ENCODE peak calls at places on chromosomes 13 and 19, in eight cellular contexts. One of them, this sample, is unnamed.

GRCh38 chr19:38792250-38793111 is 3.5 kb downstream of the LGALS7B start:
- DNase-seq in left ventricle myocardium inferior: peak; percentile 60
- DNase-seq in thoracic aorta: no peak
- DNase-seq in ascending aorta: no peak
- DNase-seq in mammary epithelial cell: no peak
- DNase-seq in sigmoid colon: peak; percentile 73
- DNase-seq in esophagus squamous epithelium: no peak
- DNase-seq in NT2/D1: no peak
- DNase-seq in this sample: peak; percentile 35

GRCh38 chr19:2933490-2933910 is 11.3 kb downstream of the ZNF77 start:
- DNase-seq in esophagus squamous epithelium: no peak
- DNase-seq in ascending aorta: no peak
- DNase-seq in left ventricle myocardium inferior: no peak
- DNase-seq in NT2/D1: no peak
- DNase-seq in sigmoid colon: no peak
- DNase-seq in thoracic aorta: no peak
- DNase-seq in mammary epithelial cell: no peak
- DNase-seq in this sample: no peak

GRCh38 chr19:56980864-56981263 is 138.9 kb upstream of the USP29 start:
- DNase-seq in sigmoid colon: no peak
- DNase-seq in esophagus squamous epithelium: no peak
- DNase-seq in mammary epithelial cell: no peak
- DNase-seq in NT2/D1: no peak
- DNase-seq in thoracic aorta: no peak
- DNase-seq in left ventricle myocardium inferior: no peak
- DNase-seq in ascending aorta: no peak
- DNase-seq in this sample: no peak

GRCh38 chr13:97490702-97491307 is 56.8 kb downstream of the RAP2A start:
- DNase-seq in mammary epithelial cell: no peak
- DNase-seq in NT2/D1: no peak
- DNase-seq in left ventricle myocardium inferior: no peak
- DNase-seq in ascending aorta: no peak
- DNase-seq in thoracic aorta: no peak
- DNase-seq in esophagus squamous epithelium: no peak
- DNase-seq in sigmoid colon: no peak
- DNase-seq in this sample: no peak

GRCh38 chr13:104086205-104086604 is 1020.0 kb upstream of the SLC10A2 start:
- DNase-seq in ascending aorta: no peak
- DNase-seq in mammary epithelial cell: no peak
- DNase-seq in left ventricle myocardium inferior: no peak
- DNase-seq in NT2/D1: no peak
- DNase-seq in esophagus squamous epithelium: no peak
- DNase-seq in thoracic aorta: no peak
- DNase-seq in sigmoid colon: no peak
- DNase-seq in this sample: no peak

GRCh38 chr13:80132741-80133601 is 208.0 kb downstream of the SPRY2 start:
- DNase-seq in sigmoid colon: peak; percentile 70
- DNase-seq in ascending aorta: no peak
- DNase-seq in mammary epithelial cell: peak; percentile 15
- DNase-seq in left ventricle myocardium inferior: peak; percentile 47
- DNase-seq in thoracic aorta: peak; percentile 38
- DNase-seq in NT2/D1: no peak
- DNase-seq in esophagus squamous epithelium: no peak
- DNase-seq in this sample: no peak

GRCh38 chr19:2315818-2316353 is 7.9 kb upstream of the LINGO3 start:
- DNase-seq in esophagus squamous epithelium: no peak
- DNase-seq in sigmoid colon: peak; percentile 85
- DNase-seq in NT2/D1: peak; percentile 39
- DNase-seq in ascending aorta: peak; percentile 50
- DNase-seq in left ventricle myocardium inferior: peak; percentile 61
- DNase-seq in thoracic aorta: no peak
- DNase-seq in mammary epithelial cell: no peak
- DNase-seq in this sample: no peak

GRCh38 chr13:97429681-97430081 is 4.3 kb upstream of the RAP2A start:
- DNase-seq in NT2/D1: no peak
- DNase-seq in ascending aorta: no peak
- DNase-seq in thoracic aorta: no peak
- DNase-seq in esophagus squamous epithelium: no peak
- DNase-seq in sigmoid colon: no peak
- DNase-seq in mammary epithelial cell: no peak
- DNase-seq in left ventricle myocardium inferior: no peak
- DNase-seq in this sample: no peak

GRCh38 chr19:18875726-18876125 is 20.2 kb downstream of the CERS1 start:
- DNase-seq in NT2/D1: no peak
- DNase-seq in left ventricle myocardium inferior: no peak
- DNase-seq in thoracic aorta: no peak
- DNase-seq in mammary epithelial cell: no peak
- DNase-seq in sigmoid colon: no peak
- DNase-seq in ascending aorta: no peak
- DNase-seq in esophagus squamous epithelium: no peak
- DNase-seq in this sample: no peak

GRCh38 chr13:80712026-80712425 is 371.1 kb upstream of the SPRY2 start:
- DNase-seq in NT2/D1: no peak
- DNase-seq in left ventricle myocardium inferior: no peak
- DNase-seq in sigmoid colon: no peak
- DNase-seq in esophagus squamous epithelium: no peak
- DNase-seq in thoracic aorta: no peak
- DNase-seq in mammary epithelial cell: no peak
- DNase-seq in ascending aorta: no peak
- DNase-seq in this sample: no peak

GRCh38 chr19:9352505-9352904 is 10.3 kb upstream of the ZNF177 start:
- DNase-seq in NT2/D1: no peak
- DNase-seq in esophagus squamous epithelium: no peak
- DNase-seq in left ventricle myocardium inferior: no peak
- DNase-seq in mammary epithelial cell: no peak
- DNase-seq in thoracic aorta: no peak
- DNase-seq in ascending aorta: no peak
- DNase-seq in sigmoid colon: no peak
- DNase-seq in this sample: no peak

GRCh38 chr13:19591864-19592263 is 30.5 kb upstream of the TPTE2 start:
- DNase-seq in mammary epithelial cell: no peak
- DNase-seq in ascending aorta: no peak
- DNase-seq in left ventricle myocardium inferior: no peak
- DNase-seq in esophagus squamous epithelium: no peak
- DNase-seq in NT2/D1: no peak
- DNase-seq in sigmoid colon: no peak
- DNase-seq in thoracic aorta: no peak
- DNase-seq in this sample: no peak

GRCh38 chr19:29806098-29806866 is 5.5 kb upstream of the CCNE1 start:
- DNase-seq in esophagus squamous epithelium: no peak
- DNase-seq in thoracic aorta: no peak
- DNase-seq in NT2/D1: no peak
- DNase-seq in left ventricle myocardium inferior: peak; percentile 67
- DNase-seq in mammary epithelial cell: no peak
- DNase-seq in ascending aorta: no peak
- DNase-seq in sigmoid colon: peak; percentile 67
- DNase-seq in this sample: no peak

GRCh38 chr13:94657167-94657566 is 55.2 kb downstream of the SOX21 start:
- DNase-seq in mammary epithelial cell: peak; percentile 50
- DNase-seq in ascending aorta: no peak
- DNase-seq in left ventricle myocardium inferior: no peak
- DNase-seq in esophagus squamous epithelium: no peak
- DNase-seq in sigmoid colon: no peak
- DNase-seq in thoracic aorta: no peak
- DNase-seq in NT2/D1: no peak
- DNase-seq in this sample: no peak

GRCh38 chr13:102771298-102772041 is 2.1 kb downstream of the TEX30 start:
- DNase-seq in left ventricle myocardium inferior: no peak
- DNase-seq in ascending aorta: no peak
- DNase-seq in esophagus squamous epithelium: no peak
- DNase-seq in mammary epithelial cell: no peak
- DNase-seq in NT2/D1: no peak
- DNase-seq in thoracic aorta: no peak
- DNase-seq in sigmoid colon: no peak
- DNase-seq in this sample: no peak

GRCh38 chr19:52296400-52296772 is 583 bp upstream of the ZNF480 start:
- DNase-seq in mammary epithelial cell: no peak
- DNase-seq in thoracic aorta: no peak
- DNase-seq in ascending aorta: no peak
- DNase-seq in left ventricle myocardium inferior: no peak
- DNase-seq in NT2/D1: no peak
- DNase-seq in esophagus squamous epithelium: no peak
- DNase-seq in sigmoid colon: no peak
- DNase-seq in this sample: no peak

GRCh38 chr13:45490068-45490467 is 25.3 kb downstream of the COG3 start:
- DNase-seq in NT2/D1: no peak
- DNase-seq in esophagus squamous epithelium: no peak
- DNase-seq in mammary epithelial cell: no peak
- DNase-seq in sigmoid colon: no peak
- DNase-seq in ascending aorta: no peak
- DNase-seq in left ventricle myocardium inferior: no peak
- DNase-seq in thoracic aorta: no peak
- DNase-seq in this sample: peak; percentile 21

GRCh38 chr13:51767100-51767499 is 36.9 kb downstream of the DHRS12 start:
- DNase-seq in left ventricle myocardium inferior: no peak
- DNase-seq in thoracic aorta: no peak
- DNase-seq in ascending aorta: no peak
- DNase-seq in esophagus squamous epithelium: no peak
- DNase-seq in NT2/D1: no peak
- DNase-seq in sigmoid colon: no peak
- DNase-seq in mammary epithelial cell: no peak
- DNase-seq in this sample: no peak

GRCh38 chr13:100454876-100455275 is 133.7 kb downstream of the GGACT start:
- DNase-seq in NT2/D1: no peak
- DNase-seq in thoracic aorta: no peak
- DNase-seq in ascending aorta: no peak
- DNase-seq in sigmoid colon: no peak
- DNase-seq in mammary epithelial cell: peak; percentile 63
- DNase-seq in left ventricle myocardium inferior: no peak
- DNase-seq in esophagus squamous epithelium: no peak
- DNase-seq in this sample: no peak

DNA sequence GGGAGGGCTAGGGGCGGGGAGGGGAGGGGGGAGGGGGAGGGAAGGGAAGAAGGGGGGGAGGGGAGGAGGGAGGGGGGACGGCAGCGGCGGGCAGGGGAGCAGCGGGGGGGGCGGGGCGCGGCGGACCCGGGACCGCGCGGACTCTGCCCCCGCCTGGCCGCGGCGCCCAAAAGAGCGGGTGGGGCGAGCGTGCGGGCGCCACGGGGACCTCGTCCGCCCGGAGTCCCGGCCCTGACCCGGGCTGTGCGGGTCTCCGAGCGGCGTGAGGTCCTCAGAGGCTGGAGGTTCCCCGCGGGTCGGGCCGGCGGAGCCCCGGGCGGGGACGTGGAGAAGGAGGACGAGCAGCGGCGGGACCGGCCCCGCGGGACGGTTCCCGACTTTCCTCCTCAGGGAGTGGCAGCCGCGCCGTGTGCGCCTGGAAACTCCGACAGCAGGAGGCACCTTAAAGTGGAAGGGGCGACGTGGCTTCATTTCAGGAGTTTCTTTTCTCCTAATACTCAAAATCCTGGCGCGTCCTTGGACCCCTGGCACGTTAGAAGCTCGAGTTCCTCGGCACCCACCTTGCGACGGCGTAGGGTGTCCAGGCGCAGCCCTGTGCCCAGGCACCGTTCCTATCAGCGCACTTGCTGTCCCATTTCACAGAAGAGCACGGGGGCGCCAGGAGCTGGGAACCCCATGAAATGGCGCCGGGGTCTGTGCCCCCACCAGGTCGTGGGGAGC is 518 bp upstream of the PLPP2 start:
- DNase-seq in ascending aorta: no peak
- DNase-seq in left ventricle myocardium inferior: no peak
- DNase-seq in NT2/D1: no peak
- DNase-seq in sigmoid colon: peak; percentile 59
- DNase-seq in mammary epithelial cell: no peak
- DNase-seq in thoracic aorta: no peak
- DNase-seq in esophagus squamous epithelium: no peak
- DNase-seq in this sample: no peak
- H3K4me1 ChIP-seq in ascending aorta: peaks cover 7% of the 10 kb centered on the region
- H3K4me1 ChIP-seq in left ventricle myocardium inferior: peaks cover 43% of the 10 kb centered on the region
- H3K4me1 ChIP-seq in NT2/D1: peaks cover 31% of the 10 kb centered on the region
- H3K4me1 ChIP-seq in sigmoid colon: no peaks in the 10 kb centered on the region
- H3K4me1 ChIP-seq in mammary epithelial cell: peaks cover 22% of the 10 kb centered on the region
- H3K4me1 ChIP-seq in thoracic aorta: no peaks in the 10 kb centered on the region
- H3K4me1 ChIP-seq in esophagus squamous epithelium: peaks cover 22% of the 10 kb centered on the region
- H3K4me1 ChIP-seq in this sample: peaks cover 6% of the 10 kb centered on the region

DNA sequence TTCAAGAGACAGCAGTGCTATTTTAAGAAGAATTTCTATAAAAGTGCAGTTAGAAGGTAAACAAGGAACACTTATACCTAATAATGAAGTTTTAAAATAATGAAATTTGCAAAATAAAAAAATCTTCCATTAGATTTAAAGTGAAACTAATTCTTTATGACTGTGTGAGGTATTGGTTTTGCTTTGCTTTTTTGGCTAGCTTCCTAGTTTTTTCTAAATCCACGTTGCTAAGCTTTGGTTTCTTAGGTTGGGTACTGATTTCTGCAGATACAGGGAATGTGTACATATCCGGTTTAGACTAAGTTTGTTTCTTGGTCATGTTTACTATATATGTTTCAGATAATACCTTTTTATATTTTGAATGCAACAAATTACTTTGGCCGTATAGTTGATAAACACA is 59.8 kb downstream of the SLC7A9 start:
- DNase-seq in sigmoid colon: no peak
- DNase-seq in NT2/D1: no peak
- DNase-seq in ascending aorta: no peak
- DNase-seq in mammary epithelial cell: no peak
- DNase-seq in esophagus squamous epithelium: no peak
- DNase-seq in thoracic aorta: no peak
- DNase-seq in left ventricle myocardium inferior: no peak
- DNase-seq in this sample: no peak
- H3K4me1 ChIP-seq in sigmoid colon: no peaks in the 10 kb centered on the region
- H3K4me1 ChIP-seq in NT2/D1: no peaks in the 10 kb centered on the region
- H3K4me1 ChIP-seq in ascending aorta: no peaks in the 10 kb centered on the region
- H3K4me1 ChIP-seq in mammary epithelial cell: no peaks in the 10 kb centered on the region
- H3K4me1 ChIP-seq in esophagus squamous epithelium: no peaks in the 10 kb centered on the region
- H3K4me1 ChIP-seq in thoracic aorta: no peaks in the 10 kb centered on the region
- H3K4me1 ChIP-seq in left ventricle myocardium inferior: no peaks in the 10 kb centered on the region
- H3K4me1 ChIP-seq in this sample: no peaks in the 10 kb centered on the region

GRCh38 chr13:84528408-84529055 is 646.3 kb upstream of the SLITRK1 start:
- DNase-seq in ascending aorta: no peak
- DNase-seq in sigmoid colon: no peak
- DNase-seq in thoracic aorta: no peak
- DNase-seq in mammary epithelial cell: no peak
- DNase-seq in left ventricle myocardium inferior: no peak
- DNase-seq in NT2/D1: no peak
- DNase-seq in esophagus squamous epithelium: no peak
- DNase-seq in this sample: no peak

DNA sequence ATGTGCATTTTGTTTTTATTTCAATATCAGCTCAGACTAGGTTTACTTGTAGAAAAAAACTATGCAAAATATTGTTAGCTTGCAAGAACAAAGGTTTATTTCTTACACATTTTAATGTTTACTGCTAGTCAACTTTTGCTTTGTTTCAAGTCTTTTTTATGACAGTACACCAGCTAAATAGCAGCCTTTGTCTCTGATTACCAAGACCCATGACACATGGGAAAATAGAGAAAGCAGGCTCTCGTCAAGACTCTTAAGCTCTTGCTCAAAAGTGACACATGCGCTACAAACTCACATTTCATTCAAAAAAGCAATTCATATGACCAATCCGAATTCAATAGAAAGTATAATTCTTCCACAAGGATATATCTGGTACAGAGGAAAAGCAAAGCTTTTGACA is 642.3 kb upstream of the SLITRK1 start:
- DNase-seq in ascending aorta: no peak
- DNase-seq in NT2/D1: no peak
- DNase-seq in sigmoid colon: no peak
- DNase-seq in left ventricle myocardium inferior: no peak
- DNase-seq in thoracic aorta: no peak
- DNase-seq in esophagus squamous epithelium: no peak
- DNase-seq in mammary epithelial cell: no peak
- DNase-seq in this sample: no peak
- H3K4me1 ChIP-seq in ascending aorta: no peaks in the 10 kb centered on the region
- H3K4me1 ChIP-seq in NT2/D1: no peaks in the 10 kb centered on the region
- H3K4me1 ChIP-seq in sigmoid colon: no peaks in the 10 kb centered on the region
- H3K4me1 ChIP-seq in left ventricle myocardium inferior: no peaks in the 10 kb centered on the region
- H3K4me1 ChIP-seq in thoracic aorta: no peaks in the 10 kb centered on the region
- H3K4me1 ChIP-seq in esophagus squamous epithelium: no peaks in the 10 kb centered on the region
- H3K4me1 ChIP-seq in mammary epithelial cell: no peaks in the 10 kb centered on the region
- H3K4me1 ChIP-seq in this sample: no peaks in the 10 kb centered on the region

GRCh38 chr13:98504371-98504963 is 72.4 kb downstream of the STK24 start:
- DNase-seq in NT2/D1: no peak
- DNase-seq in thoracic aorta: no peak
- DNase-seq in ascending aorta: no peak
- DNase-seq in left ventricle myocardium inferior: no peak
- DNase-seq in esophagus squamous epithelium: no peak
- DNase-seq in sigmoid colon: no peak
- DNase-seq in mammary epithelial cell: no peak
- DNase-seq in this sample: no peak
- H3K4me1 ChIP-seq in NT2/D1: peaks cover 13% of the 10 kb centered on the region
- H3K4me1 ChIP-seq in thoracic aorta: peaks cover 39% of the 10 kb centered on the region
- H3K4me1 ChIP-seq in ascending aorta: peaks cover 46% of the 10 kb centered on the region
- H3K4me1 ChIP-seq in left ventricle myocardium inferior: peaks cover 95% of the 10 kb centered on the region
- H3K4me1 ChIP-seq in esophagus squamous epithelium: peaks cover 59% of the 10 kb centered on the region
- H3K4me1 ChIP-seq in sigmoid colon: no peaks in the 10 kb centered on the region
- H3K4me1 ChIP-seq in mammary epithelial cell: peaks cover 35% of the 10 kb centered on the region
- H3K4me1 ChIP-seq in this sample: peaks cover 33% of the 10 kb centered on the region

This sample was measured in naive thymus-derived CD4-positive, alpha-beta T cell.